ENCODE peak calls at places on chromosomes 3 and 15, in ten cellular contexts. S is tibial nerve, X is IMR-90, J is transverse colon, M is sigmoid colon, L is lower leg skin, Q is suprapubic skin, D is uterus, E is heart left ventricle, K is HCT116. Y is an unnamed sample.

GRCh38 chr3:35721628-35722027 is 82.3 kb downstream of the ARPP21 start:
- DNase-seq in S (no peak), X (no peak), J (no peak), M (no peak), L (no peak), Q (no peak), D (no peak), E (no peak), K (no peak), Y (no peak)

GRCh38 chr15:72796515-72797337 is 13.2 kb upstream of the ADPGK start:
- DNase-seq in S (no peak), X (peak; percentile 16), J (peak; percentile 54), M (no peak), L (peak; percentile 81), Q (peak; percentile 71), D (no peak), E (peak; percentile 73), K (peak; percentile 15), Y (no peak)

GRCh38 chr3:190222916-190223315 is 99.3 kb downstream of the CLDN1 start:
- DNase-seq in S (no peak), X (no peak), J (no peak), M (no peak), L (peak; percentile 53), Q (no peak), D (no peak), E (no peak), K (no peak), Y (no peak)

GRCh38 chr3:25441234-25441856 is 13.3 kb downstream of the RARB start:
- DNase-seq in S (no peak), X (no peak), J (peak; percentile 17), M (no peak), L (no peak), Q (no peak), D (no peak), E (no peak), K (peak; percentile 15), Y (no peak)

GRCh38 chr3:169454060-169454317 is 209.5 kb downstream of the MECOM start:
- DNase-seq in S (no peak), X (no peak), J (no peak), M (no peak), L (no peak), Q (no peak), D (no peak), E (no peak), K (no peak), Y (no peak)

GRCh38 chr3:182083112-182083511 is 371.4 kb downstream of the SOX2 start:
- DNase-seq in S (no peak), X (no peak), J (no peak), M (no peak), L (no peak), Q (no peak), D (no peak), E (no peak), K (no peak), Y (no peak)

GRCh38 chr3:44962606-44963393 is 13.2 kb downstream of the ZDHHC3 start:
- DNase-seq in S (no peak), X (peak; percentile 63), J (no peak), M (no peak), L (no peak), Q (no peak), D (no peak), E (no peak), K (no peak), Y (no peak)

GRCh38 chr3:264394-265156 is 68.0 kb downstream of the CHL1 start:
- DNase-seq in S (no peak), X (peak; percentile 97), J (no peak), M (no peak), L (no peak), Q (no peak), D (no peak), E (no peak), K (no peak), Y (no peak)

GRCh38 chr15:98953950-98954349 is 53.6 kb downstream of the PGPEP1L start:
- DNase-seq in S (no peak), X (no peak), J (no peak), M (no peak), L (no peak), Q (no peak), D (peak; percentile 40), E (peak; percentile 32), K (no peak), Y (no peak)

GRCh38 chr15:40582726-40583246 is 11.3 kb upstream of the KNL1 start:
- DNase-seq in S (no peak), X (no peak), J (no peak), M (no peak), L (no peak), Q (no peak), D (no peak), E (no peak), K (peak; percentile 86), Y (no peak)
- TF ChIP-seq POLR2A in S (no peak), X (no peak), J (no peak), M (no peak), L (no peak), Q (no peak), D (no peak), E (no peak), K (peak; percentile 62), Y (no peak)

GRCh38 chr15:92820233-92821021 is 79.7 kb upstream of the CHD2 start:
- DNase-seq in S (peak; percentile 83), X (peak; percentile 89), J (peak; percentile 95), M (peak; percentile 95), L (peak; percentile 98), Q (peak; percentile 94), D (peak; percentile 90), E (peak; percentile 94), K (peak; percentile 83), Y (peak; percentile 94)
- TF ChIP-seq POLR2A in S (peak; percentile 64), X (peak; percentile 66), J (peak; percentile 70), M (peak; percentile 31), L (no peak), Q (peak; percentile 31), D (peak; percentile 59), E (no peak), K (peak; percentile 79), Y (peak; percentile 53)

DNA sequence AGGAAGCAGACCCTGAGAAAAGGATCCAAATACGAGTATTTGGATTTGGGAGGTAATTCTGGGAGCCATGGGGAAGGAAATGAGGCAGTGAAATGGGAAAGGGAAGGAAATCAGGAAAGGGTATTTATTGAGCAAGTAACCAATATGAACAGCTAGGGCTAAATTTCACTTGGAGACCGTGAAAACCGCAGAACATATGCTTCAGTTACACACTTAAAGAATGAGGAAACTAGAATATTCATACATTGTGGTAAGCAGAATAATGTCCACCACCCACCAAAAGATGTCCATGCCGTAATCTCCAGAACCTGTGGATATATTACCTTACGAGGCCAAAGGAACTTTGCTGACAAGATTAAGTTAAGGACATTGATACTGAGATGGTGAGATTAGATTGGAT is 63.3 kb downstream of the LRRN1 start:
- DNase-seq in S (no peak), X (no peak), J (no peak), M (no peak), L (no peak), Q (no peak), D (no peak), E (no peak), K (no peak), Y (no peak)
- TF ChIP-seq POLR2A in S (no peak), X (no peak), J (no peak), M (no peak), L (no peak), Q (no peak), D (no peak), E (no peak), K (no peak), Y (no peak)

GRCh38 chr3:159856496-159857098 is 132.0 kb upstream of the IL12A start:
- DNase-seq in S (no peak), X (no peak), J (no peak), M (no peak), L (no peak), Q (no peak), D (no peak), E (peak; percentile 33), K (no peak), Y (no peak)
- TF ChIP-seq POLR2A in S (no peak), X (no peak), J (no peak), M (no peak), L (no peak), Q (no peak), D (no peak), E (no peak), K (no peak), Y (no peak)

GRCh38 chr15:101489236-101489632 is 273 bp downstream of the PCSK6 start:
- DNase-seq in S (no peak), X (no peak), J (peak; percentile 60), M (no peak), L (peak; percentile 82), Q (no peak), D (no peak), E (peak; percentile 59), K (peak; percentile 18), Y (no peak)
- TF ChIP-seq POLR2A in S (no peak), X (no peak), J (no peak), M (no peak), L (no peak), Q (no peak), D (no peak), E (no peak), K (no peak), Y (no peak)

GRCh38 chr15:83206971-83207621 is 527 bp downstream of the HDGFL3 start:
- DNase-seq in S (peak; percentile 31), X (no peak), J (peak; percentile 19), M (peak; percentile 71), L (peak; percentile 89), Q (peak; percentile 67), D (peak; percentile 32), E (peak; percentile 49), K (no peak), Y (no peak)
- TF ChIP-seq POLR2A in S (no peak), X (no peak), J (no peak), M (no peak), L (no peak), Q (no peak), D (no peak), E (no peak), K (no peak), Y (no peak)

GRCh38 chr15:63045438-63046278 is 3.1 kb downstream of the TPM1 start:
- DNase-seq in S (no peak), X (no peak), J (no peak), M (no peak), L (no peak), Q (no peak), D (no peak), E (no peak), K (no peak), Y (no peak)
- TF ChIP-seq POLR2A in S (no peak), X (no peak), J (no peak), M (no peak), L (no peak), Q (no peak), D (no peak), E (no peak), K (no peak), Y (no peak)

DNA sequence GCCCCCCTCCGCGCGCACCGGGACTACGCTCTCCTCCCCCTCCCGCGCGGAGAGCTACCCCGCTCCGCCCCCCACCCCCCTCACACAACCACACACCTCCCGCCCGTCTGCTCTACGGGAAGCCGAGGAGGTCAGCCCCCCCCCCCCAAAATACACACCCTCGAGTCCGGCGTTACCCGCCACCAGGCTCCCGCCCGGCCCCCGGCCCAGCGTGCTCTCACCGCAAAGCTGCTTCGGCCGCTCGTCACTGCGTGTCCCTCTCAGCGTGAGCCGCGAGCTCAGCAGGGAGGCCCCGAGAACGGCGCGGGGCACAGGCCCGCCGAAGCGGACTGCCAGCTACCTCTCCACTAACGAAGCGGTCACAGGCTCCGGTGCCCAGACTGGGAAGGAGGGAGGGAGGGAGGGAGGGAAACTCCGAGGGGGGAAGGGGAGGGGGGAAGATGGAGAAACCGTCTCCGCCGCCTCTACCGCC is 252 bp downstream of the SIN3A start:
- DNase-seq in S (no peak), X (no peak), J (no peak), M (no peak), L (no peak), Q (peak; percentile 89), D (no peak), E (no peak), K (no peak), Y (no peak)
- TF ChIP-seq POLR2A in S (no peak), X (no peak), J (no peak), M (peak; percentile 56), L (no peak), Q (peak; percentile 24), D (no peak), E (no peak), K (no peak), Y (no peak)

Y was measured in vagina.